ENCODE peak calls at places on chromosomes 2 and 18, in six cellular contexts. P, O, N, X, A and M are unnamed samples.

GRCh38 chr2:206127656-206128055 is 31.6 kb downstream of the NDUFS1 start:
- DNase-seq in N (no peak), A (no peak), O (no peak), X (no peak), P (no peak), M (peak; percentile 26)

GRCh38 chr2:26126091-26126490 is 46.8 kb upstream of the GAREM2 start:
- DNase-seq in P (no peak), X (no peak), O (no peak), A (no peak), N (no peak), M (no peak)

GRCh38 chr2:95007822-95008221 is 17.7 kb upstream of the MAL start:
- DNase-seq in O (no peak), X (peak; percentile 52), A (no peak), P (no peak), N (peak; percentile 60), M (no peak)

GRCh38 chr2:67564076-67564475 is 166.9 kb downstream of the ETAA1 start:
- DNase-seq in N (no peak), X (no peak), O (no peak), P (no peak), A (no peak), M (no peak)

GRCh38 chr2:34340307-34340706 is 741.2 kb upstream of the FAM98A start:
- DNase-seq in N (no peak), O (no peak), X (no peak), A (no peak), P (no peak), M (no peak)

GRCh38 chr2:104656496-104657310 is 197.2 kb upstream of the POU3F3 start:
- DNase-seq in N (no peak), P (no peak), A (no peak), O (no peak), X (no peak), M (no peak)

GRCh38 chr2:71756280-71756906 is 303.0 kb downstream of the DYSF start:
- DNase-seq in P (no peak), O (no peak), A (no peak), N (no peak), X (no peak), M (no peak)

GRCh38 chr2:209977386-209978239 is 24.8 kb upstream of the RPE start:
- DNase-seq in X (peak; percentile 39), O (no peak), A (no peak), N (no peak), P (no peak), M (peak; percentile 50)

GRCh38 chr2:169363570-169364150 is 1.3 kb upstream of the LRP2 start:
- DNase-seq in P (no peak), X (peak; percentile 36), N (no peak), O (peak; percentile 42), A (peak; percentile 11), M (no peak)

GRCh38 chr2:2172516-2172915 is 158.6 kb downstream of the MYT1L start:
- DNase-seq in X (no peak), N (no peak), P (no peak), A (no peak), O (no peak), M (no peak)

GRCh38 chr18:55433140-55433539 is 154.9 kb downstream of the TCF4 start:
- DNase-seq in A (no peak), O (no peak), X (no peak), P (no peak), N (no peak), M (no peak)

GRCh38 chr18:26734760-26735159 is 130.7 kb downstream of the AQP4 start:
- DNase-seq in X (no peak), P (no peak), O (no peak), N (no peak), A (no peak), M (no peak)

GRCh38 chr2:118557016-118557415 is 290.4 kb downstream of the EN1 start:
- DNase-seq in X (no peak), A (no peak), N (no peak), P (no peak), O (no peak), M (no peak)

GRCh38 chr18:34742761-34743366 is 32.8 kb downstream of the DTNA start:
- DNase-seq in N (no peak), P (no peak), O (no peak), X (no peak), A (no peak), M (no peak)

GRCh38 chr2:188291617-188292445 is at the start of gene GULP1:
- DNase-seq in P (peak; percentile 83), A (peak; percentile 77), O (no peak), N (peak; percentile 76), X (peak; percentile 90), M (no peak)

GRCh38 chr2:25323042-25323514 is 18.6 kb downstream of the DNMT3A start:
- DNase-seq in P (no peak), X (no peak), N (no peak), A (no peak), O (no peak), M (no peak)

GRCh38 chr2:64819774-64820688 is 166.3 kb upstream of the SERTAD2 start:
- DNase-seq in N (no peak), O (peak; percentile 36), A (no peak), X (no peak), P (no peak), M (peak; percentile 51)

GRCh38 chr2:142165790-142166189 is 35.0 kb upstream of the LRP1B start:
- DNase-seq in N (no peak), X (peak; percentile 55), P (no peak), A (no peak), O (no peak), M (peak; percentile 11)

GRCh38 chr2:85433511-85434089 is 15.1 kb downstream of the SH2D6 start:
- DNase-seq in N (peak; percentile 89), X (no peak), O (no peak), P (peak; percentile 82), A (peak; percentile 78), M (no peak)

GRCh38 chr2:217222511-217222910 is 362.6 kb upstream of the TNP1 start:
- DNase-seq in N (no peak), X (no peak), P (no peak), A (no peak), O (no peak), M (peak; percentile 86)

GRCh38 chr2:219089330-219089729 is 28.6 kb upstream of the IHH start:
- DNase-seq in A (no peak), O (no peak), N (no peak), P (no peak), X (no peak), M (no peak)

GRCh38 chr2:240989451-240990265 is 8.8 kb upstream of the SNED1 start:
- DNase-seq in A (peak; percentile 20), N (no peak), X (no peak), O (no peak), P (peak; percentile 65), M (peak; percentile 62)

GRCh38 chr18:52667388-52667787 is 327.4 kb downstream of the DCC start:
- DNase-seq in P (no peak), N (no peak), X (no peak), O (no peak), A (no peak), M (no peak)

GRCh38 chr2:86020984-86021383 is 84.7 kb downstream of the POLR1A start:
- DNase-seq in P (peak; percentile 84), X (no peak), N (peak; percentile 70), O (no peak), A (no peak), M (no peak)

GRCh38 chr2:88188741-88189140 is 18.6 kb downstream of the THNSL2 start:
- DNase-seq in X (no peak), P (no peak), O (no peak), N (no peak), A (no peak), M (no peak)

GRCh38 chr18:31711365-31712035 is 27.1 kb upstream of the B4GALT6 start:
- DNase-seq in O (no peak), X (no peak), N (no peak), A (no peak), P (no peak), M (no peak)

GRCh38 chr2:114061566-114062098 is 171.7 kb downstream of the ACTR3 start:
- DNase-seq in P (no peak), N (no peak), A (no peak), O (no peak), X (no peak), M (no peak)

GRCh38 chr2:137467246-137467862 is 496.9 kb upstream of the HNMT start:
- DNase-seq in A (peak; percentile 39), P (no peak), O (no peak), X (peak; percentile 55), N (no peak), M (peak; percentile 39)

GRCh38 chr2:194214192-194214591 is 1442.8 kb upstream of the SLC39A10 start:
- DNase-seq in P (no peak), O (no peak), N (no peak), X (no peak), A (no peak), M (no peak)
- H3K9me3 ChIP-seq in P (no peaks in the 10 kb centered on the region), O (no peaks in the 10 kb centered on the region), N (peaks cover 4% of the 10 kb centered on the region), X (no peaks in the 10 kb centered on the region), A (no peaks in the 10 kb centered on the region), M (no peaks in the 10 kb centered on the region)

DNA sequence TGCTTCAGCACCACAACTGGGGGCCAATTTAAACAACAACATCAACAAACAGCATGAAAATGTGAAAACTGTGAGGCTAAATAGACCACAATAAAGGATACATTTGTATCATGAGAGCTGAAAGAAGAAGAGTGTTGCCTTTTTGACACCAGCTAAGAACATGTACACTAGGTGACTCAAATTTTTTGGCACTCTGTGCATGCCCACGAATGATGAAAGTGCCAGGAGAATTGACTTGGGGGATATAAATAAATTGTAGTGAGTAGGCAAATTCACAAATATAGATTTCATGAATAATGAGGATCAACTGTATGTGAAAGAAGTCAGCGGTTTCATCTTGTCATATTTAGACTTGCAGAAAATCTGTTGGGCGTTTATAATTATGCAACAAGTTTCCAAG is 1388.0 kb upstream of the LRRTM1 start:
- DNase-seq in O (no peak), A (no peak), P (no peak), X (no peak), N (no peak), M (no peak)
- H3K9me3 ChIP-seq in O (no peaks in the 10 kb centered on the region), A (no peaks in the 10 kb centered on the region), P (no peaks in the 10 kb centered on the region), X (no peaks in the 10 kb centered on the region), N (no peaks in the 10 kb centered on the region), M (no peaks in the 10 kb centered on the region)

GRCh38 chr2:54891901-54892300 is 158.3 kb downstream of the RTN4 start:
- DNase-seq in P (no peak), O (no peak), N (no peak), X (no peak), A (no peak), M (no peak)
- H3K9me3 ChIP-seq in P (no peaks in the 10 kb centered on the region), O (no peaks in the 10 kb centered on the region), N (peaks cover 16% of the 10 kb centered on the region), X (no peaks in the 10 kb centered on the region), A (no peaks in the 10 kb centered on the region), M (no peaks in the 10 kb centered on the region)

DNA sequence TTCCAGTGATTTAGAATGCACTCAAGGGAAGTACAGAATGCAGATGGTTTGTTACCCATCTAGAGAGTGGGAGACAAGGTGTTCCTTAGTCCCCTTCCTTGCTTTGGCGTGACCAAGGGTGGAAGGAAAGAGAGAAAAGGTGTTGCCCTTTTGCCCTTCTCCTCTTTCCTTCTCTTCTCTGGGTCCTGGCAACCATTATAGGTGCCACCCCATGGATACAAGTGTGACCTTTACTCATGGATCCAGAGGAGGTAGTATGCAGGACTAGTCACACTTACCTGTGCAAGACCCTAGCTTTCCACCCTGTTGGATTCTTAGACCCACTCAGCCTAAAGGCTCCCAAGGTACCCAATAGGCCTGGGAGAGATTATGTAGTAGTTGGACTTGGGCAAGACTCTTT is 11.6 kb upstream of the RBFA start:
- DNase-seq in O (no peak), N (no peak), P (no peak), A (no peak), X (peak; percentile 54), M (peak; percentile 54)
- H3K9me3 ChIP-seq in O (peaks cover 17% of the 10 kb centered on the region), N (peaks cover 98% of the 10 kb centered on the region), P (peaks cover 88% of the 10 kb centered on the region), A (peaks cover 4% of the 10 kb centered on the region), X (no peaks in the 10 kb centered on the region), M (peaks cover 16% of the 10 kb centered on the region)